ENCODE peak calls at places on chromosomes 3 and 15, in eight cellular contexts. Q is cardiac muscle cell, R is colonic mucosa, O is astrocyte of the cerebellum, V is RWPE1, Y is mucosa of descending colon, H is A673, I is AG09309. Z is an unnamed sample.

GRCh38 chr3:188362405-188362831 is 208.5 kb downstream of the LPP start:
- DNase-seq in H (no peak), Q (peak; percentile 85), I (peak; percentile 59), R (no peak), O (peak; percentile 36), Y (no peak), V (peak; percentile 53), Z (no peak)

GRCh38 chr3:46293991-46294833 is 52.0 kb downstream of the CCR3 start:
- DNase-seq in O (no peak), V (no peak), I (no peak), Q (no peak), R (no peak), Y (no peak), H (no peak), Z (no peak)

GRCh38 chr3:52471371-52472238 is 16.2 kb downstream of the NISCH start:
- DNase-seq in Y (peak; percentile 76), I (no peak), R (peak; percentile 52), V (peak; percentile 23), O (no peak), H (no peak), Q (peak; percentile 67), Z (no peak)

GRCh38 chr3:16309558-16309957 is 44.5 kb downstream of the OXNAD1 start:
- DNase-seq in Q (peak; percentile 40), I (no peak), R (peak; percentile 14), V (peak; percentile 49), O (no peak), H (peak; percentile 41), Y (no peak), Z (no peak)

GRCh38 chr15:100183921-100184480 is 157.8 kb downstream of the ADAMTS17 start:
- DNase-seq in R (no peak), O (no peak), H (no peak), V (no peak), I (no peak), Y (no peak), Q (no peak), Z (no peak)

GRCh38 chr15:74172751-74173544 is 562 bp upstream of the ISLR start:
- DNase-seq in V (no peak), Q (peak; percentile 90), H (peak; percentile 15), Y (peak; percentile 39), I (no peak), R (peak; percentile 41), O (peak; percentile 23), Z (no peak)

GRCh38 chr15:70632079-70632850 is 131.1 kb downstream of the UACA start:
- DNase-seq in H (no peak), V (no peak), O (no peak), R (no peak), I (no peak), Q (no peak), Y (no peak), Z (no peak)

GRCh38 chr3:128555098-128555825 is 62.3 kb upstream of the GATA2 start:
- DNase-seq in V (no peak), Q (peak; percentile 51), Y (no peak), H (no peak), I (no peak), O (no peak), R (no peak), Z (no peak)

GRCh38 chr15:80567721-80568157 is 127.4 kb upstream of the ABHD17C start:
- DNase-seq in I (peak; percentile 81), H (peak; percentile 75), O (peak; percentile 93), V (peak; percentile 85), Y (peak; percentile 80), Q (peak; percentile 94), R (peak; percentile 71), Z (no peak)

DNA sequence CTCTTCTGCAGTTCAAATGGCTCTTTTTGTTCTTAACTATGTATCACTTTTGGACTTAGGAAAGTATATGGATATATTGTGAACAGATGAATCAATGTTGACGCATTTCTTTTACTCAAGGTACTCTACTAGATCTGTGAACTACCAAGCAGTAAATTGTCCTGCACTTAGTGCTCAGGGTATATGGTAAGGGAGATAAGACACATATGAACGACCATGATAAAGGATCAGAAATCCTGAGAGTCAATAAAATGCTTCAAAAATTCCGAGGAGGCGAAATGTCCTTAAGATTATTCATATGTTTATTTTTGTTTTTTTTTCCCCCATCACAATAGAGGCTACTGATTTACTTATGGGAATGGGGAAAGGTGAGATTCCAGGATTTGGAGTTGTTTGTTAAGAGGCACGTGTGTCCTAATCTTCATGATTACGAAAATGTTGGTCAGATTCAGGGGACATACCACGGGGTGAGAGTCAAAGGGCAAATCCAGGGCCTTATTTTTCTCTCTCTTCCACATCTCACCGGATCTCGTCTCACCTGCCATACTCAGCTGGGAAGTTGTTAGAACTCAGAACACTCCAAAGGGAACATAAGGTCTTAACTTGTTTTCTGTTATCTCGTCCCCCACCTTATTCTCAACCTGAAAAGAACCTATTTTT is 475.1 kb upstream of the TBL1XR1 start:
- DNase-seq in R (no peak), O (no peak), Y (no peak), I (no peak), V (no peak), H (no peak), Q (no peak), Z (no peak)
- TF ChIP-seq CTCF in R (no peak), O (no peak), Y (no peak), I (no peak), V (no peak), H (no peak), Q (no peak), Z (no peak)

DNA sequence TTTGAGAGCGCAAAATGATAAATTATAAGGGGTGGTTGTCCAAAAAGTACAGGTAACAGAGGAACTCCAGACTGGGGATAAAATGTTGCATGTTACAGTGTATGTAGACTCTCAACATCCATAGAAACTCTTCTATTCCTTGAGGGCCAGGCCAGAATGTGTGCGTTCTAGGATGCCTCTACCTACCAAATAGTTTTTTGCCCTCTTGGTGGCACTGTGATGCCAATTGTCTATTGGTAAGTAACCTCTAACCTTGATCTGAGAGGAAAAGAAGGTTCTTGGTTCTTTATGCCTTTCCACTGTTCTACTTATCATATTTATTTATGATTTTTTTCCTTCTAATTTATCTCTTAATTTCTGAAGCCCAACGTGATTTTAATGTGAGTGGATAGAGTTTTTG is 424.6 kb downstream of the GRM7 start:
- DNase-seq in H (peak; percentile 47), Y (peak; percentile 41), I (no peak), Q (peak; percentile 44), O (no peak), V (no peak), R (no peak), Z (no peak)
- TF ChIP-seq CTCF in H (peak; percentile 52), Y (no peak), I (no peak), Q (peak; percentile 28), O (no peak), V (no peak), R (no peak), Z (peak; percentile 47)

GRCh38 chr3:109804697-109805096 is 467.4 kb upstream of the DPPA4 start:
- DNase-seq in Y (no peak), O (no peak), R (no peak), I (no peak), V (peak; percentile 62), H (no peak), Q (no peak), Z (no peak)

GRCh38 chr3:109806929-109807328 is 469.6 kb upstream of the DPPA4 start:
- DNase-seq in H (peak; percentile 78), Q (peak; percentile 86), Y (peak; percentile 5), O (no peak), R (no peak), V (no peak), I (no peak), Z (no peak)

GRCh38 chr3:109803274-109803673 is 465.9 kb upstream of the DPPA4 start:
- DNase-seq in R (no peak), V (peak; percentile 13), O (no peak), I (no peak), Y (peak; percentile 5), Q (no peak), H (no peak), Z (no peak)
- TF ChIP-seq CTCF in R (peak; percentile 25), V (no peak), O (peak; percentile 31), I (peak; percentile 34), Y (no peak), Q (peak; percentile 37), H (peak; percentile 38), Z (no peak)

DNA sequence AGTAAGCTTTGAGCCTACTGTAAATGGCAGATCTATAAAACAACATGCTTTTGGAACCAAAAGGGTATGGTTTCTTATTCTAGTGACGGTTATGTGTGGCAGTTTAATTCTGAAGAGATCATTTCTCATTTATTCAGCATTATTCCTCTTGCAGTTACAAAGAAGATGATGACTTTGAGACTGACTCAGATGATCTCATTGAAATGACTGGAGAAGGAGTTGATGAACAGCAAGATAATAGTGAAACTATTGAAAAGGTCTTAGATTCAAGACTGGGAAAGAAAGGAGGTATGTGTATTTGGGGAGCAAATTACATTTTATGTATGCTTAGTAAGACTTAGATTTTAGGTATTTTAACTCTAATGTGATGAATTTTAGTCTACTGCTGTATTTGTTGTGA is 41.5 kb downstream of the CHD2 start:
- DNase-seq in V (no peak), H (no peak), I (no peak), Q (no peak), R (no peak), O (no peak), Y (no peak), Z (no peak)
- TF ChIP-seq CTCF in V (no peak), H (no peak), I (no peak), Q (no peak), R (no peak), O (no peak), Y (no peak), Z (no peak)

GRCh38 chr3:11566916-11567315 is 76.8 kb downstream of the VGLL4 start:
- DNase-seq in R (no peak), O (no peak), Q (no peak), V (no peak), Y (no peak), I (no peak), H (no peak), Z (no peak)
- TF ChIP-seq CTCF in R (no peak), O (no peak), Q (no peak), V (no peak), Y (no peak), I (no peak), H (peak; percentile 21), Z (no peak)

GRCh38 chr3:183540501-183541234 is 14.8 kb downstream of the KLHL6 start:
- DNase-seq in R (no peak), O (no peak), V (no peak), Y (no peak), I (no peak), Q (no peak), H (no peak), Z (no peak)
- TF ChIP-seq CTCF in R (no peak), O (no peak), V (no peak), Y (no peak), I (no peak), Q (no peak), H (no peak), Z (no peak)

GRCh38 chr15:39171944-39172368 is 408.9 kb upstream of the THBS1 start:
- DNase-seq in R (peak; percentile 54), Y (peak; percentile 68), I (peak; percentile 96), H (peak; percentile 82), O (peak; percentile 97), Q (peak; percentile 97), V (peak; percentile 94), Z (no peak)
- TF ChIP-seq CTCF in R (peak; percentile 21), Y (peak; percentile 13), I (peak; percentile 57), H (peak; percentile 41), O (peak; percentile 46), Q (peak; percentile 51), V (peak; percentile 61), Z (peak; percentile 50)

DNA sequence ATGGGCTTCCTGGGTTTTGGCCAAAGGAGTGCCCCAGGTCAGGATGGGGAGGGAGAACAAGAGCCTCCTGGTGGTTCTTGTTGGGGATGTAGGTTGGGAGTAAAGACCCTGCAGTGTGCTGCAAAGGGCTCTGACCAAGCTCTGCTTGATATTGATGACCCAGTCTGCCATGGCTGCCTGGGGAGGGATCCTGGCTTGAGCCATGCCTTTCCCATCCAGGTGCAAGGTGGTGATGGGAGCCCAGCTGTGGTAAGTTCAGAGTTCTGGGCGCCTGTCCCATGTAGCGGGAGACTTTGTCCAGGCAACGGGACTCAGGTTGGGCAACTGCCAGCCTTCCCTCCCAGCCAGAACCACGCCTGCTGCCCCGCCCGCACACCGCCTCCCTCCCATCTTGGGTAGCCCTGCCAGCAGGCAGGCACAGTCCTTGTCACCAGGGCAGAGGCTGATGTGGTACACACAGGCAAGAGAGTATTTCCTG is 2.6 kb downstream of the GNAI2 start:
- DNase-seq in I (no peak), Q (no peak), R (peak; percentile 94), O (no peak), H (peak; percentile 30), V (no peak), Y (peak; percentile 95), Z (no peak)
- TF ChIP-seq CTCF in I (no peak), Q (no peak), R (no peak), O (peak; percentile 26), H (no peak), V (no peak), Y (no peak), Z (no peak)